ENCODE peak calls at places on chromosome 2, in six cellular contexts. L is naive thymus-derived CD4-positive, alpha-beta T cell; P is HFF-Myc; W is stomach; Q is left ventricle myocardium inferior; X is BE2C. T is an unnamed sample.

GRCh38 chr2:107633580-107634147 is 193.0 kb upstream of the RGPD4 start:
- DNase-seq in X (no peak), W (no peak), P (peak; percentile 14), L (no peak), Q (no peak), T (no peak)

GRCh38 chr2:205754924-205755321 is 72.6 kb downstream of the NRP2 start:
- DNase-seq in Q (no peak), W (no peak), X (no peak), L (no peak), P (no peak), T (no peak)

GRCh38 chr2:37389984-37390765 is 45.7 kb downstream of the QPCT start:
- DNase-seq in Q (no peak), W (no peak), L (peak; percentile 39), X (no peak), P (peak; percentile 87), T (no peak)

GRCh38 chr2:143533846-143534245 is 404.6 kb downstream of the ARHGAP15 start:
- DNase-seq in L (no peak), P (no peak), W (no peak), X (no peak), Q (no peak), T (no peak)

GRCh38 chr2:233831011-233831721 is 23.2 kb downstream of the HJURP start:
- DNase-seq in W (peak; percentile 24), P (no peak), L (no peak), Q (no peak), X (peak; percentile 90), T (no peak)

GRCh38 chr2:166127217-166128155 is at the start of gene SCN1A:
- DNase-seq in Q (no peak), W (no peak), P (peak; percentile 19), L (peak; percentile 26), X (no peak), T (no peak)

GRCh38 chr2:589551-589950 is 87.7 kb downstream of the TMEM18 start:
- DNase-seq in P (no peak), L (no peak), Q (no peak), X (no peak), W (peak; percentile 74), T (peak; percentile 79)

GRCh38 chr2:213766465-213766891 is 482.2 kb downstream of the SPAG16 start:
- DNase-seq in P (no peak), X (no peak), Q (no peak), L (no peak), W (no peak), T (no peak)

GRCh38 chr2:220465700-220466099 is 838.3 kb downstream of the SLC4A3 start:
- DNase-seq in X (no peak), Q (no peak), W (no peak), P (no peak), L (no peak), T (no peak)

GRCh38 chr2:167964650-167965404 is 282.6 kb downstream of the STK39 start:
- DNase-seq in P (no peak), W (no peak), Q (no peak), L (no peak), X (no peak), T (no peak)

GRCh38 chr2:200193791-200194190 is 112.7 kb upstream of the SPATS2L start:
- DNase-seq in L (no peak), P (no peak), Q (no peak), W (no peak), X (no peak), T (no peak)

GRCh38 chr2:115084446-115084845 is 642.0 kb downstream of the DPP10 start:
- DNase-seq in L (no peak), Q (no peak), W (no peak), P (no peak), X (no peak), T (no peak)

GRCh38 chr2:158921599-158922408 is 46.6 kb upstream of the TANC1 start:
- DNase-seq in Q (peak; percentile 36), P (no peak), L (no peak), X (no peak), W (no peak), T (no peak)

GRCh38 chr2:158922610-158923009 is 45.8 kb upstream of the TANC1 start:
- DNase-seq in L (no peak), W (no peak), X (no peak), P (no peak), Q (no peak), T (no peak)

GRCh38 chr2:158926478-158926948 is 41.9 kb upstream of the TANC1 start:
- DNase-seq in X (no peak), Q (no peak), W (no peak), L (no peak), P (peak; percentile 20), T (no peak)

GRCh38 chr2:158923641-158924040 is 44.8 kb upstream of the TANC1 start:
- DNase-seq in X (no peak), Q (no peak), P (no peak), L (no peak), W (no peak), T (no peak)

GRCh38 chr2:158923180-158923594 is 45.3 kb upstream of the TANC1 start:
- DNase-seq in P (no peak), Q (no peak), X (peak; percentile 83), W (no peak), L (no peak), T (no peak)
- H3K4me3 ChIP-seq in P (no peak overlapping the region), Q (no peak overlapping the region), X (no peak overlapping the region), W (no peak overlapping the region), L (no peak overlapping the region), T (no peak overlapping the region)

DNA sequence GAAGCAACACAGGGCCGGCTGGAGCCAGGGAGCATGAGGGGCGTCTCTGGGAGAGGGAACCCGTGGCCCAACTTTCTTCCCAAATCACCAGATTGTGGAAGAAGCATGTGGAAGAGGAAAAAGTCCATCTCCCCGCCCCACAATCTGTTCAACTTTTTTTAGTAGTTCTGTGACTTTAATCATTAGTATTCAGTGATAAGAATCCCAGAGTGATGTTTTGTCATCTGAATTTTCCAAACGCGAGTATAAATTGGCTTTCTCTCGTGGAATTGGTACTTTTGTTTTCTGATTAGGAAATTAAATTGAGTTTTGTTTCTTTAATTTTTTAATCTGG is 134.9 kb upstream of the EPC2 start:
- DNase-seq in Q (no peak), W (no peak), L (no peak), P (no peak), X (no peak), T (no peak)
- H3K4me3 ChIP-seq in Q (peak overlapping the region; percentile 55), W (peak overlapping the region; percentile 26), L (no peak overlapping the region), P (no peak overlapping the region), X (no peak overlapping the region), T (peak overlapping the region; percentile 59)

GRCh38 chr2:203636896-203637818 is 69.3 kb upstream of the CD28 start:
- DNase-seq in W (no peak), P (no peak), X (no peak), L (no peak), Q (no peak), T (no peak)
- H3K4me3 ChIP-seq in W (no peak overlapping the region), P (no peak overlapping the region), X (no peak overlapping the region), L (no peak overlapping the region), Q (no peak overlapping the region), T (no peak overlapping the region)

DNA sequence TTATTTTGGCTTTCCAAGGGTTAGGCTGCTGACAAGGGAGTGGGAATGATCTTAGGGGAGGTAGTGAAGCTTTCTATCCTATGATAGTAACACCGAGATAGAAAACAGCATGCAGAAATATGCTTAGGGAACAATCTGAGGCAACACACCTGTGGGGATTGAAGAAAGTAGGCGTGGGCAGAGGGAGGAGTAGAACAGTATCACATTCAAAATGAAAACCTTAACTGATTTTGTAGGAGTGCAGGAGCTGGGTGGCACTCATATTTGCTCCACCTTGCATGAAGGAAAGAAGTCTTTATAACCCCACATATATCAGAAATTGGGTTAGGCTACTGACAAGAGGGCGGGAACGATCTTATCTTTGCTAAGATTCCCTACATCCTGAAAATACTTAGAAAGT is 762.2 kb upstream of the CNTNAP5 start:
- DNase-seq in Q (no peak), X (no peak), P (no peak), L (no peak), W (no peak), T (no peak)
- H3K4me3 ChIP-seq in Q (no peak overlapping the region), X (no peak overlapping the region), P (no peak overlapping the region), L (no peak overlapping the region), W (no peak overlapping the region), T (no peak overlapping the region)

DNA sequence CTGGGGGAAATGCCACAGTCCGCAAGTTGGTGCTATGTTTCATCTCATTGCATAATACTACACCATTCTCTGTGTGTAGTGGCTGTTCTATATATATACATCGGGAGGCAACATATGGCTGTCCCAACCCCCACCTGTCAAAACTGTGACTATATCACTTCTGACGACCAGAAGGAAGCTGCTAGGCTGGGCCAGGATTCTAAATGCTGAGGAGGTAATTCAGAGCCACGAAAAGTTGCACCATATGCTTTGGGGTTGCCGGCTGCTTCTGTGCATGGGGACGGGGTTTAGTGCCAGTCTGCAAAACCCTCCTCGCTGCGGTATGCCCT is 117.3 kb downstream of the MSH2 start:
- DNase-seq in Q (no peak), P (no peak), W (no peak), L (no peak), X (no peak), T (no peak)
- H3K4me3 ChIP-seq in Q (peak overlapping the region; percentile 63), P (peak overlapping the region; percentile 40), W (peak overlapping the region; percentile 60), L (peak overlapping the region; percentile 74), X (peak overlapping the region; percentile 69), T (peak overlapping the region; percentile 73)

GRCh38 chr2:191150121-191150450 is 708 bp downstream of the STAT4 start:
- DNase-seq in Q (no peak), L (no peak), P (no peak), X (no peak), W (no peak), T (no peak)

GRCh38 chr2:191151315-191151698 is 513 bp upstream of the STAT4 start:
- DNase-seq in L (no peak), Q (no peak), P (no peak), W (no peak), X (no peak), T (no peak)

GRCh38 chr2:191152841-191153240 is 2.0 kb upstream of the STAT4 start:
- DNase-seq in X (no peak), L (no peak), Q (no peak), P (peak; percentile 53), W (no peak), T (no peak)

GRCh38 chr2:191148766-191149165 is 2.0 kb downstream of the STAT4 start:
- DNase-seq in P (no peak), Q (no peak), L (peak; percentile 53), X (no peak), W (no peak), T (no peak)

GRCh38 chr2:191150451-191151314 is at the start of gene STAT4:
- DNase-seq in L (peak; percentile 78), P (no peak), X (peak; percentile 30), W (peak; percentile 62), Q (no peak), T (peak; percentile 56)
- H3K4me3 ChIP-seq in L (peak within 1 kb of the TSS; percentile 96), P (peak within 1 kb of the TSS; percentile 44), X (peak within 1 kb of the TSS; percentile 75), W (peak within 1 kb of the TSS; percentile 63), Q (peak within 1 kb of the TSS; percentile 68), T (peak within 1 kb of the TSS; percentile 77)

DNA sequence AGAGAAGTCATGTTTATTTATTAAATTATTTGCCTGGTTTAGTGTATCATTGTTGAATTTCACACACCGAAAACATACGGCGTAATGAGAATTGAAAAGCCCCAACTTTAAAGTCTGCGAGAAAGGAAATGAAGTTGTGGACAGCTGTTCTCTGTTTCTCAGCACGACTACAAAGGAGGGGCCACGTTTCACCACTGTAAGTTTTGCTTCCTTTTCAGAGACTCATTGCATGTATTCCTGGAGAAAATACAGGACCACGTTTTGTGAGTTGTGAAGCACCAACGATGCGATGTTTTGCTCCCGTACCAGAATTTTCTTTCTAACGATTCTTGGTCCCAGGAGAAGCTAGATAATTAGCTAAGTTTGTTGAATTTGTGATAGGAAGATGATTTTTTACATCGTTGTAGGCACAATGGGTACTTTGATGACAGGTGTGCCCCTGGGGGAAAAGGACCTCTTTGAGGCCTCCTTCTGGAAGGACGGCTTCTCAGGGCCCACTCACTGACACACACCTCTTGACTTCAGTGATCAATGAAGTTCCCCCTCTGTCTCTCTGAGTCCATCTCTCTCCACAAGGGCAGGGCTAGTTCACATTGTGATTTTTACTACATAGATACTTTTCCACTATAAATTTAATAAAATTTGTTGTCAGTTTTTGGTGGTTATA is 23.7 kb upstream of the ACKR3 start:
- DNase-seq in P (no peak), Q (no peak), L (no peak), W (no peak), X (no peak), T (no peak)
- H3K4me3 ChIP-seq in P (no peak overlapping the region), Q (no peak overlapping the region), L (peak overlapping the region; percentile 34), W (no peak overlapping the region), X (no peak overlapping the region), T (no peak overlapping the region)

T was measured in breast epithelium.